ENCODE peak calls at places on chromosome 19, in eight cellular contexts. D is mucosa of descending colon, E is left ventricle myocardium inferior, Q is colonic mucosa, S is left lung, A is A549, L is GM23248, K is tibial nerve. W is an unnamed sample.
A peak's percentile ranks its signal among the peaks of the same experiment; 100 is the strongest.

GRCh38 chr19:49616532-49616931 is 23.4 kb downstream of the RRAS start:
- DNase-seq in Q (no peak), A (no peak), S (no peak), E (no peak), D (no peak), K (no peak), L (no peak), W (no peak)

GRCh38 chr19:30516111-30516510 is 143.9 kb downstream of the ZNF536 start:
- DNase-seq in D (no peak), S (no peak), E (no peak), K (no peak), A (no peak), Q (no peak), L (no peak), W (no peak)

GRCh38 chr19:44345969-44346368 is 10.5 kb downstream of the ZNF112 start:
- DNase-seq in S (no peak), A (no peak), K (no peak), D (no peak), Q (no peak), E (no peak), L (no peak), W (no peak)

GRCh38 chr19:51084505-51084904 is 1.8 kb upstream of the KLK14 start:
- DNase-seq in A (no peak), K (no peak), Q (no peak), L (no peak), E (no peak), D (no peak), S (no peak), W (no peak)

GRCh38 chr19:45641274-45642105 is 2.3 kb upstream of the EML2 start:
- DNase-seq in E (peak; percentile 74), A (peak; percentile 98), L (peak; percentile 80), D (peak; percentile 91), Q (peak; percentile 97), S (peak; percentile 90), K (peak; percentile 57), W (peak; percentile 72)

GRCh38 chr19:48826606-48827020 is 9.7 kb downstream of the HSD17B14 start:
- DNase-seq in K (no peak), L (no peak), A (peak; percentile 56), E (no peak), Q (peak; percentile 50), D (no peak), S (no peak), W (no peak)

GRCh38 chr19:3653865-3654513 is 27.4 kb upstream of the CACTIN start:
- DNase-seq in K (no peak), S (no peak), L (peak; percentile 22), D (no peak), A (no peak), E (no peak), Q (no peak), W (no peak)

GRCh38 chr19:50510700-50511068 is 307 bp downstream of the JOSD2 start:
- DNase-seq in K (no peak), Q (no peak), S (no peak), A (no peak), E (no peak), D (no peak), L (no peak), W (no peak)

GRCh38 chr19:38739440-38740251 is 4.6 kb downstream of the CAPN12 start:
- DNase-seq in L (no peak), E (no peak), Q (no peak), A (peak; percentile 29), D (no peak), K (no peak), S (peak; percentile 76), W (no peak)

GRCh38 chr19:40747536-40747935 is 2.7 kb downstream of the ACTMAP start:
- DNase-seq in D (no peak), S (no peak), Q (no peak), A (no peak), E (no peak), K (no peak), L (no peak), W (no peak)

GRCh38 chr19:40745402-40745780 is 4.9 kb downstream of the ACTMAP start:
- DNase-seq in K (no peak), D (no peak), E (no peak), L (peak; percentile 50), Q (no peak), A (no peak), S (no peak), W (no peak)

GRCh38 chr19:40750285-40751064 is at the start of gene ACTMAP:
- DNase-seq in K (peak; percentile 99), A (peak; percentile 100), L (peak; percentile 100), E (peak; percentile 99), S (peak; percentile 96), D (peak; percentile 100), Q (peak; percentile 100), W (peak; percentile 100)

GRCh38 chr19:40751065-40751923 is at the start of gene SNRPA:
- DNase-seq in K (peak; percentile 95), D (peak; percentile 98), L (peak; percentile 100), E (peak; percentile 96), Q (peak; percentile 97), A (peak; percentile 100), S (peak; percentile 94), W (peak; percentile 96)

GRCh38 chr19:40750035-40750284 is 317 bp downstream of the ACTMAP start:
- DNase-seq in K (no peak), S (no peak), Q (no peak), E (no peak), D (no peak), L (peak; percentile 25), A (no peak), W (no peak)
- H3K4me1 ChIP-seq in K (peaks cover 28% of the 10 kb centered on the region), S (peaks cover 32% of the 10 kb centered on the region), Q (peaks cover 11% of the 10 kb centered on the region), E (peaks cover 68% of the 10 kb centered on the region), D (peaks cover 27% of the 10 kb centered on the region), L (peaks cover 39% of the 10 kb centered on the region), A (peaks cover 51% of the 10 kb centered on the region), W (peaks cover 3% of the 10 kb centered on the region)

GRCh38 chr19:19530889-19531288 is 2.2 kb downstream of the YJEFN3 start:
- DNase-seq in S (no peak), E (no peak), K (no peak), L (no peak), D (no peak), Q (no peak), A (no peak), W (no peak)
- H3K4me1 ChIP-seq in S (no peaks in the 10 kb centered on the region), E (peaks cover 38% of the 10 kb centered on the region), K (peaks cover 11% of the 10 kb centered on the region), L (peaks cover 3% of the 10 kb centered on the region), D (peaks cover 6% of the 10 kb centered on the region), Q (no peaks in the 10 kb centered on the region), A (no peaks in the 10 kb centered on the region), W (no peaks in the 10 kb centered on the region)

GRCh38 chr19:1169921-1170885 is 3.9 kb downstream of the SBNO2 start:
- DNase-seq in S (peak; percentile 79), A (no peak), K (no peak), Q (no peak), L (peak; percentile 65), E (no peak), D (peak; percentile 79), W (peak; percentile 89)
- H3K4me1 ChIP-seq in S (peaks cover 26% of the 10 kb centered on the region), A (peaks cover 48% of the 10 kb centered on the region), K (peaks cover 52% of the 10 kb centered on the region), Q (peaks cover 13% of the 10 kb centered on the region), L (peaks cover 26% of the 10 kb centered on the region), E (peaks cover 39% of the 10 kb centered on the region), D (peaks cover 13% of the 10 kb centered on the region), W (peaks cover 22% of the 10 kb centered on the region)

GRCh38 chr19:18612772-18613588 is at the start of gene TMEM59L:
- DNase-seq in S (peak; percentile 83), A (no peak), L (peak; percentile 40), D (no peak), K (no peak), E (no peak), Q (no peak), W (no peak)

GRCh38 chr19:18612051-18612771 is 459 bp upstream of the TMEM59L start:
- DNase-seq in S (no peak), A (peak; percentile 31), L (no peak), D (no peak), E (no peak), Q (no peak), K (no peak), W (no peak)

GRCh38 chr19:18610556-18611326 is 1.9 kb upstream of the TMEM59L start:
- DNase-seq in A (no peak), K (no peak), D (no peak), L (no peak), Q (no peak), S (no peak), E (no peak), W (no peak)

GRCh38 chr19:18610245-18610555 is 2.5 kb upstream of the TMEM59L start:
- DNase-seq in D (no peak), E (no peak), K (no peak), Q (no peak), L (no peak), S (no peak), A (no peak), W (no peak)

GRCh38 chr19:18611327-18612050 is 1.2 kb upstream of the TMEM59L start:
- DNase-seq in K (no peak), A (no peak), D (no peak), Q (no peak), S (no peak), L (no peak), E (no peak), W (no peak)
- H3K4me1 ChIP-seq in K (peaks cover 29% of the 10 kb centered on the region), A (peaks cover 24% of the 10 kb centered on the region), D (peaks cover 27% of the 10 kb centered on the region), Q (no peaks in the 10 kb centered on the region), S (peaks cover 22% of the 10 kb centered on the region), L (no peaks in the 10 kb centered on the region), E (peaks cover 52% of the 10 kb centered on the region), W (no peaks in the 10 kb centered on the region)

GRCh38 chr19:16624236-16624635 is 3.8 kb downstream of the MED26 start:
- DNase-seq in L (no peak), K (no peak), Q (no peak), D (no peak), E (no peak), S (no peak), A (no peak), W (no peak)

GRCh38 chr19:16626796-16627193 is 1.2 kb downstream of the MED26 start:
- DNase-seq in L (peak; percentile 43), E (no peak), D (no peak), A (no peak), Q (no peak), K (no peak), S (no peak), W (no peak)

GRCh38 chr19:16623576-16623975 is 4.4 kb downstream of the MED26 start:
- DNase-seq in E (no peak), A (no peak), K (no peak), D (no peak), L (no peak), S (no peak), Q (no peak), W (no peak)

GRCh38 chr19:16627194-16627927 is 643 bp downstream of the MED26 start:
- DNase-seq in A (no peak), L (peak; percentile 51), D (peak; percentile 72), E (no peak), S (no peak), Q (peak; percentile 26), K (no peak), W (no peak)

DNA sequence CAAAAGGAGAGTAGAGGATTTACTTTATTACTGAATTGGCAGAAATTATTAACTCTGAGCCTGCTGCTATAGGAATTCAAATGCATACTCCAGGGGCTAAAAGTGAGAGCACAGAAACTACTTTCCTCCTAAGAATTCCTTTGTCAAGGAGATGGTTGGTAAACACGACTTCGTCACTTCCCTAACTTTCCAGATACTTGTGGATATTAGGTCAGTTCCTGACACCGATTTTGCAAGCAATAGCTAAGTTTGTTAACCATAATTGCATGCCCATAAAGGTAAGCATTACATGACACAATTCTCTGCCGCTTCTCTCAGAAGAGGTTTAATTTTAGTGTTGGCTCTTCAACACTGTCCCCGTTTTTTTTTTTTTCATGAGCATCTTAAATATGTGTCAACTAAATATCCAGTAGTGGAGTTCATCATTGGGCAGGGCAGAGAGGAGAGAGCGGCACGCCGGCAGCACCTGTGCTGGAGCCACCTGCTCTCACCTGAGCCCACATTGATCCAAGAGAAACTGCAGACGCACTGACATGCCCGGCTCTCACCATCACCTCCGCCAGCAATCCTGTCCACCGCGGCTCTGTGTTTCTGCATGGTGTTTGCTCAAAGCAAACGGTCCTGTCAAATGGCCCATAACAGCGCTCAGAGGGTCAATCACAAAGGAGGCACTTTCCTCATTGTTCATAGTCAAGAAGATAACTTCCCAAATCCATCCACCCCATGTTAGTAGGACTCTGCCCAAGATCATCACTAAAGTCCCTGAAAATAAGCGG is 2.6 kb downstream of the MED26 start:
- DNase-seq in Q (no peak), E (no peak), S (no peak), A (no peak), K (no peak), L (no peak), D (no peak), W (no peak)
- H3K4me1 ChIP-seq in Q (no peaks in the 10 kb centered on the region), E (peaks cover 95% of the 10 kb centered on the region), S (peaks cover 14% of the 10 kb centered on the region), A (peaks cover 15% of the 10 kb centered on the region), K (peaks cover 19% of the 10 kb centered on the region), L (peaks cover 8% of the 10 kb centered on the region), D (peaks cover 27% of the 10 kb centered on the region), W (no peaks in the 10 kb centered on the region)

W was measured in uterus.